ENCODE peak calls at places on chromosome 20, in eight cellular contexts. One of them, this sample, is unnamed.

GRCh38 chr20:45833030-45833882 is at the start of gene SNX21:
- DNase-seq in hepatocyte: peak
- DNase-seq in keratinocyte: no peak
- DNase-seq in K562: peak
- DNase-seq in HCT116: no peak
- DNase-seq in mammary epithelial cell: peak
- DNase-seq in GM23248: peak
- DNase-seq in astrocyte: peak
- DNase-seq in this sample: peak

GRCh38 chr20:57480444-57481152 is 44.3 kb downstream of the CTCFL start:
- DNase-seq in hepatocyte: no peak
- DNase-seq in keratinocyte: no peak
- DNase-seq in K562: no peak
- DNase-seq in HCT116: no peak
- DNase-seq in mammary epithelial cell: no peak
- DNase-seq in GM23248: no peak
- DNase-seq in astrocyte: no peak
- DNase-seq in this sample: no peak

GRCh38 chr20:60020251-60020650 is 62.0 kb downstream of the CDH26 start:
- DNase-seq in hepatocyte: no peak
- DNase-seq in keratinocyte: no peak
- DNase-seq in K562: no peak
- DNase-seq in HCT116: no peak
- DNase-seq in mammary epithelial cell: no peak
- DNase-seq in GM23248: no peak
- DNase-seq in astrocyte: no peak
- DNase-seq in this sample: no peak

GRCh38 chr20:9363673-9364072 is 150.7 kb upstream of the LAMP5 start:
- DNase-seq in hepatocyte: peak
- DNase-seq in keratinocyte: no peak
- DNase-seq in K562: no peak
- DNase-seq in HCT116: peak
- DNase-seq in mammary epithelial cell: peak
- DNase-seq in GM23248: peak
- DNase-seq in astrocyte: no peak
- DNase-seq in this sample: no peak

GRCh38 chr20:40724566-40724965 is 35.5 kb upstream of the MAFB start:
- DNase-seq in hepatocyte: no peak
- DNase-seq in keratinocyte: no peak
- DNase-seq in K562: no peak
- DNase-seq in HCT116: no peak
- DNase-seq in mammary epithelial cell: no peak
- DNase-seq in GM23248: no peak
- DNase-seq in astrocyte: no peak
- DNase-seq in this sample: no peak

GRCh38 chr20:14745830-14746229 is 408.4 kb upstream of the FLRT3 start:
- DNase-seq in hepatocyte: no peak
- DNase-seq in keratinocyte: no peak
- DNase-seq in K562: no peak
- DNase-seq in HCT116: no peak
- DNase-seq in mammary epithelial cell: no peak
- DNase-seq in GM23248: no peak
- DNase-seq in astrocyte: no peak
- DNase-seq in this sample: no peak

GRCh38 chr20:10953437-10953836 is 279.6 kb upstream of the JAG1 start:
- DNase-seq in hepatocyte: no peak
- DNase-seq in keratinocyte: no peak
- DNase-seq in K562: no peak
- DNase-seq in HCT116: no peak
- DNase-seq in mammary epithelial cell: peak
- DNase-seq in GM23248: no peak
- DNase-seq in astrocyte: no peak
- DNase-seq in this sample: no peak

GRCh38 chr20:43528258-43528875 is 20.9 kb downstream of the L3MBTL1 start:
- DNase-seq in hepatocyte: no peak
- DNase-seq in keratinocyte: no peak
- DNase-seq in K562: no peak
- DNase-seq in HCT116: no peak
- DNase-seq in mammary epithelial cell: no peak
- DNase-seq in GM23248: no peak
- DNase-seq in astrocyte: no peak
- DNase-seq in this sample: no peak

GRCh38 chr20:24911461-24911860 is 37.6 kb upstream of the CST7 start:
- DNase-seq in hepatocyte: no peak
- DNase-seq in keratinocyte: no peak
- DNase-seq in K562: no peak
- DNase-seq in HCT116: no peak
- DNase-seq in mammary epithelial cell: no peak
- DNase-seq in GM23248: no peak
- DNase-seq in astrocyte: no peak
- DNase-seq in this sample: no peak

GRCh38 chr20:7723284-7723683 is 217.0 kb downstream of the HAO1 start:
- DNase-seq in hepatocyte: no peak
- DNase-seq in keratinocyte: no peak
- DNase-seq in K562: no peak
- DNase-seq in HCT116: no peak
- DNase-seq in mammary epithelial cell: peak
- DNase-seq in GM23248: peak
- DNase-seq in astrocyte: peak
- DNase-seq in this sample: no peak

GRCh38 chr20:4559906-4560305 is 161.8 kb upstream of the PRND start:
- DNase-seq in hepatocyte: no peak
- DNase-seq in keratinocyte: no peak
- DNase-seq in K562: no peak
- DNase-seq in HCT116: no peak
- DNase-seq in mammary epithelial cell: no peak
- DNase-seq in GM23248: no peak
- DNase-seq in astrocyte: no peak
- DNase-seq in this sample: no peak

GRCh38 chr20:2697768-2698167 is 5.2 kb downstream of the EBF4 start:
- DNase-seq in hepatocyte: no peak
- DNase-seq in keratinocyte: no peak
- DNase-seq in K562: no peak
- DNase-seq in HCT116: no peak
- DNase-seq in mammary epithelial cell: no peak
- DNase-seq in GM23248: no peak
- DNase-seq in astrocyte: no peak
- DNase-seq in this sample: no peak

GRCh38 chr20:45963059-45964011 is 8.7 kb downstream of the ZNF335 start:
- DNase-seq in hepatocyte: peak
- DNase-seq in keratinocyte: no peak
- DNase-seq in K562: peak
- DNase-seq in HCT116: no peak
- DNase-seq in mammary epithelial cell: no peak
- DNase-seq in GM23248: peak
- DNase-seq in astrocyte: no peak
- DNase-seq in this sample: peak

GRCh38 chr20:45948742-45949541 is 14.5 kb downstream of the PCIF1 start:
- DNase-seq in hepatocyte: no peak
- DNase-seq in keratinocyte: no peak
- DNase-seq in K562: no peak
- DNase-seq in HCT116: no peak
- DNase-seq in mammary epithelial cell: no peak
- DNase-seq in GM23248: no peak
- DNase-seq in astrocyte: no peak
- DNase-seq in this sample: no peak

GRCh38 chr20:16498526-16499140 is 74.6 kb downstream of the KIF16B start:
- DNase-seq in hepatocyte: no peak
- DNase-seq in keratinocyte: no peak
- DNase-seq in K562: no peak
- DNase-seq in HCT116: no peak
- DNase-seq in mammary epithelial cell: no peak
- DNase-seq in GM23248: peak
- DNase-seq in astrocyte: no peak
- DNase-seq in this sample: no peak

GRCh38 chr20:1277529-1278322 is 11.6 kb downstream of the SNPH start:
- DNase-seq in hepatocyte: no peak
- DNase-seq in keratinocyte: no peak
- DNase-seq in K562: no peak
- DNase-seq in HCT116: no peak
- DNase-seq in mammary epithelial cell: no peak
- DNase-seq in GM23248: no peak
- DNase-seq in astrocyte: no peak
- DNase-seq in this sample: no peak

GRCh38 chr20:12886618-12887363 is 122.0 kb upstream of the SPTLC3 start:
- DNase-seq in hepatocyte: no peak
- DNase-seq in keratinocyte: no peak
- DNase-seq in K562: no peak
- DNase-seq in HCT116: no peak
- DNase-seq in mammary epithelial cell: no peak
- DNase-seq in GM23248: no peak
- DNase-seq in astrocyte: no peak
- DNase-seq in this sample: no peak

GRCh38 chr20:37513764-37514359 is 7.2 kb upstream of the NNAT start:
- DNase-seq in hepatocyte: no peak
- DNase-seq in keratinocyte: no peak
- DNase-seq in K562: no peak
- DNase-seq in HCT116: no peak
- DNase-seq in mammary epithelial cell: no peak
- DNase-seq in GM23248: no peak
- DNase-seq in astrocyte: no peak
- DNase-seq in this sample: no peak

GRCh38 chr20:51500936-51501335 is 41.6 kb downstream of the NFATC2 start:
- DNase-seq in hepatocyte: no peak
- DNase-seq in keratinocyte: no peak
- DNase-seq in K562: no peak
- DNase-seq in HCT116: no peak
- DNase-seq in mammary epithelial cell: peak
- DNase-seq in GM23248: no peak
- DNase-seq in astrocyte: no peak
- DNase-seq in this sample: no peak

GRCh38 chr20:9532069-9532809 is 17.8 kb downstream of the LAMP5 start:
- DNase-seq in hepatocyte: no peak
- DNase-seq in keratinocyte: no peak
- DNase-seq in K562: no peak
- DNase-seq in HCT116: no peak
- DNase-seq in mammary epithelial cell: peak
- DNase-seq in GM23248: no peak
- DNase-seq in astrocyte: no peak
- DNase-seq in this sample: no peak

DNA sequence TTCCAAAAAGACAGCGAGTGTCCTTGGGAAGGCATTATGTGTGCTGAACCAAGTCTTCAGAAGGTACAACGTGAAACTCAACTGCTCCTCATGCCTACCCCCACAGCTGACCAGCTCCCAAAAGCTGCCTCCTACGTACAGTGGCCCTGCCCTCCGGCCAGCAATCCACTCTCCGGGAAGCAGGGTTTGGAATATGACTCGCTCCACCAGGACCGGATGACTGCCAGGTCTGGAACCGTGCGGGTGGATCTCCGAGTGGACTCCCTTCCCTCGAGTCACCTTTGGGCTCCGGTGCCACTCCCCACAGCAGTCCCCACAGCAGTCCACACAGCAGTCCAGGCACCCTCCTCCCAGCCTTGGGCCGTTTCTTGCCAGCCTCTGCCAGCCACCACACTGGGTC is 4.3 kb downstream of the ZBTB46 start:
- DNase-seq in hepatocyte: no peak
- DNase-seq in keratinocyte: no peak
- DNase-seq in K562: no peak
- DNase-seq in HCT116: no peak
- DNase-seq in mammary epithelial cell: no peak
- DNase-seq in GM23248: peak
- DNase-seq in astrocyte: no peak
- DNase-seq in this sample: peak
- H3K4me2 ChIP-seq in hepatocyte: no peak
- H3K4me2 ChIP-seq in keratinocyte: no peak
- H3K4me2 ChIP-seq in K562: no peak
- H3K4me2 ChIP-seq in HCT116: peak
- H3K4me2 ChIP-seq in mammary epithelial cell: no peak
- H3K4me2 ChIP-seq in GM23248: no peak
- H3K4me2 ChIP-seq in astrocyte: peak
- H3K4me2 ChIP-seq in this sample: no peak

GRCh38 chr20:62543470-62544302 is 67.9 kb upstream of the GATA5 start:
- DNase-seq in hepatocyte: peak
- DNase-seq in keratinocyte: no peak
- DNase-seq in K562: no peak
- DNase-seq in HCT116: no peak
- DNase-seq in mammary epithelial cell: no peak
- DNase-seq in GM23248: peak
- DNase-seq in astrocyte: no peak
- DNase-seq in this sample: no peak
- TF ChIP-seq EZH2 in hepatocyte: no peak
- TF ChIP-seq EZH2 in keratinocyte: no peak
- TF ChIP-seq EZH2 in K562: no peak
- TF ChIP-seq EZH2 in HCT116: no peak
- TF ChIP-seq EZH2 in mammary epithelial cell: no peak
- TF ChIP-seq EZH2 in GM23248: no peak
- TF ChIP-seq EZH2 in astrocyte: no peak
- TF ChIP-seq EZH2 in this sample: no peak

DNA sequence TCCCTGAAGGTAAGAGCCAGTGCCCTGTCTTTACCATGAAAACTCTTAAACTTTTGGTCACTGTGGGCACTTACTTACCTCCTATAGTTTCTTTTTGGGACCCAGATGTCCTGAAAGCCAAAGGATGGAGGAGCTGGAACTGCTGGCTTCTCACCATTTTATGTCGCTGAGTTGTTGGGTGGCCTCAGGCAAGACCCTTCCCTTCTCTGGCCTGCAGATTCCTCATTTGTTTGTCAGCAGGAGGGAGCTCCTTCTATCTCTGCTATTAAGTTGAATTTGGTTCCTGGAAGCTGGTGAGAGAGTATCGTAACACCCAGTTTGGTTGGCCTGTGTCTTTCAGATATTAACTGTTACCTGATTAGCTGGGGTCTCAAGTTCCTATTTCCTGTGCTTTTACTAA is 68.2 kb upstream of the MYL9 start:
- DNase-seq in hepatocyte: no peak
- DNase-seq in keratinocyte: no peak
- DNase-seq in K562: no peak
- DNase-seq in HCT116: no peak
- DNase-seq in mammary epithelial cell: no peak
- DNase-seq in GM23248: no peak
- DNase-seq in astrocyte: no peak
- DNase-seq in this sample: no peak
- H3K4me2 ChIP-seq in hepatocyte: peak
- H3K4me2 ChIP-seq in keratinocyte: peak
- H3K4me2 ChIP-seq in K562: peak
- H3K4me2 ChIP-seq in HCT116: peak
- H3K4me2 ChIP-seq in mammary epithelial cell: peak
- H3K4me2 ChIP-seq in GM23248: peak
- H3K4me2 ChIP-seq in astrocyte: peak
- H3K4me2 ChIP-seq in this sample: no peak

DNA sequence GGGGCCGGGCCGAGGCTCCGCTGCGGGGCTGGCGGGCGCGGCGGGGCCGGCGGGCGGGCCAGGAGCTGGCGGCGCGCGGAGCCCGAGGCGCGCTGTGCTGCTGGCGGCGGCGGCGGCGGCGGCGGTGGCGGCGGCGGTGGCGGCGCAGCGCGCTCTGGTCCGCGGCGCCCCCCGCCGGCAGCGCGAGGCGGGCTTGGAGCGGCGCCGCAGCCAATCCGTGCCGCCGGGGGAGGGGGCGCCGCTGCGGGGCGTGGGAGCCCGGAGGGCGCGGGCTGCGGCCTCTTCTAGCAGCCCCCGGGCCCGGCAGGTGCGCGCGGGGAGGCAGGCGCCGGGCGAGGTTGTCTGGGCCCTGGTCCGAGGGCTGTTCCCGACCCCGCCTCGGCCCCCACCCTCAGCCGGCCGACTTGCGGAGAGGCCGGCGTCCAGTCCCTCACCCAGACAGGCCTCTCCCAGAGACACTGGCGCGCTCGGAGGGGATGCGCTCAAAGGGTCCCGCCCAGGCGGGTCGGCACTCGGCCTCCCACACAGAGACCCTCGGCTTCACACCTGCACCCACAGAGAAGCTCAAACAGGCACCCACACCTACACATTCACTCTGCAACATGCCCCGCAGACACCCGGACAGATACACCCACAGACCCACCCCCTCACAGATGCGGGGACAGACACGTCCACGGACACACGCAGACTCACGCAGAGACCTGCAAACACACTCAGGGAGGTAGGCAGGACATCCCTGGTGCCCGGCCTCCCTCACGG is at the start of gene RIMS4:
- DNase-seq in hepatocyte: peak
- DNase-seq in keratinocyte: no peak
- DNase-seq in K562: no peak
- DNase-seq in HCT116: no peak
- DNase-seq in mammary epithelial cell: no peak
- DNase-seq in GM23248: peak
- DNase-seq in astrocyte: no peak
- DNase-seq in this sample: no peak
- TF ChIP-seq EZH2 in hepatocyte: no peak
- TF ChIP-seq EZH2 in keratinocyte: peak
- TF ChIP-seq EZH2 in K562: no peak
- TF ChIP-seq EZH2 in HCT116: no peak
- TF ChIP-seq EZH2 in mammary epithelial cell: no peak
- TF ChIP-seq EZH2 in GM23248: peak
- TF ChIP-seq EZH2 in astrocyte: peak
- TF ChIP-seq EZH2 in this sample: no peak